ENCODE peak calls at places on chromosomes 16 and 17, in nine cellular contexts. L is PC-9, A is astrocyte, R is ovary, B is A549, W is pancreas, Y is heart right ventricle, H is upper lobe of right lung, G is OCI-LY7. M is an unnamed sample. For H3K4me1, the result is how much of the 10 kb centered on the place peaks cover.

GRCh38 chr16:17105239-17105721 is 365.5 kb downstream of the XYLT1 start:
- DNase-seq in B (no peak), Y (no peak), L (no peak), W (no peak), A (peak), R (no peak), H (no peak), G (no peak), M (no peak)

GRCh38 chr17:56038136-56038535 is 115.1 kb upstream of the ANKFN1 start:
- DNase-seq in B (no peak), H (no peak), Y (no peak), W (no peak), R (no peak), A (no peak), G (no peak), L (no peak), M (no peak)

GRCh38 chr17:14334919-14335318 is 34.0 kb downstream of the HS3ST3B1 start:
- DNase-seq in G (no peak), Y (no peak), W (no peak), B (no peak), A (no peak), L (no peak), R (no peak), H (no peak), M (no peak)

GRCh38 chr16:57578521-57579360 is 36.3 kb downstream of the ADGRG5 start:
- DNase-seq in Y (no peak), H (no peak), R (no peak), B (no peak), W (no peak), L (no peak), G (no peak), A (no peak), M (no peak)

GRCh38 chr17:49373115-49373514 is 11.1 kb upstream of the ZNF652 start:
- DNase-seq in A (no peak), G (no peak), W (no peak), Y (no peak), R (no peak), H (no peak), B (no peak), L (no peak), M (no peak)

GRCh38 chr17:13428611-13429042 is 173.1 kb downstream of the HS3ST3A1 start:
- DNase-seq in H (no peak), R (no peak), W (no peak), L (no peak), Y (no peak), B (no peak), A (peak), G (no peak), M (no peak)

GRCh38 chr17:35764123-35764991 is 3.7 kb downstream of the C17orf50 start:
- DNase-seq in Y (peak), R (peak), L (peak), G (peak), W (peak), B (peak), A (peak), H (peak), M (peak)

GRCh38 chr17:45952814-45953320 is 46.2 kb upstream of the STH start:
- DNase-seq in R (no peak), H (no peak), A (no peak), G (no peak), Y (no peak), L (no peak), W (no peak), B (no peak), M (no peak)

GRCh38 chr16:49466529-49466831 is 92.9 kb downstream of the C16orf78 start:
- DNase-seq in A (no peak), L (no peak), Y (no peak), B (no peak), G (no peak), W (no peak), R (no peak), H (no peak), M (no peak)

GRCh38 chr16:49658066-49658465 is 197.8 kb downstream of the ZNF423 start:
- DNase-seq in A (no peak), W (no peak), G (no peak), L (no peak), B (no peak), Y (no peak), H (no peak), R (no peak), M (no peak)

GRCh38 chr17:81043725-81044427 is 8.9 kb downstream of the BAIAP2 start:
- DNase-seq in R (no peak), W (no peak), L (peak), G (no peak), A (peak), Y (peak), B (peak), H (peak), M (peak)

GRCh38 chr16:66289051-66289680 is 77.3 kb upstream of the CDH5 start:
- DNase-seq in H (no peak), R (peak), B (no peak), L (no peak), W (no peak), G (no peak), A (no peak), Y (no peak), M (no peak)

GRCh38 chr16:20074089-20074956 is 633 bp upstream of the GPR139 start:
- DNase-seq in G (no peak), A (no peak), W (no peak), R (no peak), H (no peak), Y (no peak), B (no peak), L (no peak), M (no peak)

DNA sequence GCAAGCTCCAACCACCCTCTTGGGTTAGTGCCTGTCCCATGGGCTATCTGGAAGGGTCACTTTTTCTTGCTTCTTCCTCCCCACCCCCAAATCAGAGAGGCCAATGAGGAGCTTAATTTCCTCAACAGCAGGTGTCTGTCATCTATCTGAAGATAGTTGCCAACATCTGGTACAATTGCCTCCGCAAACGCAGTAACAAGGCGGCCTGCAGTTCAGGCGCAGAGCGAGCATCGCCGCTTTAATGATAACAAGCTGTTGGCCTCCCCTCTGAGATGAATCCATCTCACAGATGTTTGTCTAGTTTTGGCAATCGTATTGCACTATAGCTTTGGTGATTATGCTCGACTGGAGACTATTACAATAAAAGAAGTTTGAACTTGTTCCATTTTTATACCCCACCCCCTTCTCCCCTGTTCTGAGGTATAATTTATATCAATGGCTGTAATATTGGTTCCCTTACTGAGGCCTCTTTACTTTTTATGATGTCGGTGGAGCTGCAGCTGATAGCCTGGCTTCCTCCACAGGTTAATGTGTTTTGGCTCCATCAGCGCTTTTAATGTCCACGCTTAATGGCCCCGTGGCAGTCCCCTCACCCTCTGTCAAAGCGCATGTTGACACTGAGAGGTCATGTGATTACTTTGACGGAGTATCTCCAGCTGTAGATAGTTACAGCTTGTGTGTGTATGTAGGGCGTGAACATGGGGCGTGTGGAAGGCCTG is 164.5 kb downstream of the MSI2 start:
- DNase-seq in G (no peak), W (no peak), L (no peak), Y (no peak), R (no peak), A (no peak), B (no peak), H (no peak), M (no peak)
- H3K4me1 ChIP-seq in G (under half), W (under half), L (under half), Y (under half), R (under half), A (under half), B (under half), H (under half), M (under half)

DNA sequence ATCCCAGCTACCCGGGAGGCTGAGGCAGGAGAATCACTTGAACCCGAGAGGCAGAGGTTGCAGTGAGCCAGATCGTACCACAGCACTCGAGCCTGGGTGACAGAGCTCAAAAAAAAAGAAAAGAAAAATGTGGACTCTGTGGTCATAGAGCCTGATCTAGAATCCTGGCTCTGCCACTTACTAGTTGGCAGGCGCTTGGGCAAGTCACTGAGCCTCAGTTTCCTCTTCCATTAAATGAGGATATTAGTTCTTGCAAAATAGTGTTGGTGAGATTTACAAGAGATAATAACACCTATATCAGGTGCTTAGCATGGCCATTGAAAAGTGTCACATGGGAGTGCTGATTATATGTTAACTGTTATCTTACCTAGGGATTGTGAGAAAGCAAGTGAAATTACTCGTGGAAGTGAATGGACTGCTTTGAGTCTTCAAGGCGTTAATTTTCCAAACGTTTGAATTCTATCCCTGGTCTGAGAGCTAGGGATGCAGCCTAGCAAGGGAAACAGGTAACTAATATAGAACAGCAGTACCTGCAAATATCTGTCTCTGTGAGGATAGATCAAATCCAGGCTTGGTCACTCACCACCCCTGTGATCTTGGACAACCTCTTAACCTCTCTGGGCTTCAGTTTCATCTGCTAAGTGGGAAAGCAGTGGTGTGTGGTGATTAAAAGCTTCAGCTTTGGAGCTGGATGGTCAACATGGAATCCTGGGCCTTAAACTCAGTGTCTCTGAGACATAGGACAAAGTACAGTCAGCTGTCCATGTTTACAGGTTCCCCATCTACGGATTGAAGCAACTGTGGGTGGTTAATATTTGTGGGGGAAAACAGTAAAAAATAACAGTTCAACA is 953 bp upstream of the NSMCE1 start:
- DNase-seq in B (no peak), G (no peak), A (no peak), H (no peak), Y (no peak), L (no peak), R (no peak), W (no peak), M (no peak)
- H3K4me3 ChIP-seq in B (peak), G (peak), A (peak), H (peak), Y (peak), L (peak), R (peak), W (peak), M (peak)

GRCh38 chr16:71440669-71441347 is 1.0 kb downstream of the TLE7 start:
- DNase-seq in R (no peak), W (no peak), G (no peak), A (no peak), B (no peak), H (no peak), Y (no peak), L (no peak), M (no peak)
- TF ChIP-seq CTCF in R (no peak), W (no peak), G (peak), A (no peak), B (no peak), H (no peak), Y (no peak), L (peak), M (peak)

DNA sequence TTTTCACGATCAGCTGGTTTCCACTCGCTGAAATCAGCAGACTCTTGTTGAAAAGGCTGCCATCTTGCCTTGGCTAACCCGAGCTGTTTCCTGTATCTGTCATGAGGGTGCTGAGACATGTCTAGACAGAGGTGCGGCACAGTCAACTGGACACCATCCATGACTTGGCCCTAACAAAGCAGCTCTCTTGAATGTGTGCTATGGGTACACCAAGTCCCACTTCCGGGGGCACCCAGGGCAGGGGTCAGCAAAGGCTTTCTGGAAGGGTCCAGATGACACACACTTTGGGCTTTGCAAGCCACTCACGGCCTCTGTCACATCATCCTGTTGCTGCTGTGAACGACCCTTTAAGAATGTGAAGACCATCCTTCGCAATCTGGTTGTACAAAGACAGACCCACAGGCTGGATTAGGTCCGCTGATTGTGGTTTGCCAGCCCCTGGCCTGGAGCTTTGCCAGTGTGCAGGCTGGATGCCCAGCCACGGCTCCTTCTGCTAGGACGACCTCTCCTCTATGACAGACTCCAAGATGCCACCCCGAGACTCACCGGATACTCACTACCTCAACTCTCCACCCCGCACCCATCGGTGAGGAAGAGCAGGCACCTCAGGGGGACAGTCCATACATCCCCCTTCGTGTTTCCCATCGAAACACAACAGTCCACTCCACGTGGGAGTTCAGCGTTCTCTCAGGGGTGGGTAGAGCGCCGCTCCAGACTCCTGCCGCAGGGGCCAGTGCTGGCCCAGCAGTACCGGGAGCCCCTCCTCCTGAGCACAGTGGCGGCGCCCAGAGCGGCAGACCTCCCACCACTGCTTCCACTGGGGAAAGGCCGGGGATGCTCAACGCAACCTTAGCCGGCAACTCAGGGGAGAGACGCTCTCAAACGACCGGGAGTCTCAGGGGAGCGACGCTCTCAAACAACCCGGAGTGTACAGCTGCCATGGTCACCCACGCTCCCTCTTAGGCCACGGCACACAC is 123.5 kb downstream of the ANKRD11 start:
- DNase-seq in W (no peak), A (no peak), R (no peak), L (no peak), H (peak), Y (no peak), G (no peak), B (no peak), M (peak)
- H3K4me1 ChIP-seq in W (under half), A (under half), R (under half), L (under half), H (half or more), Y (under half), G (under half), B (half or more), M (half or more)

DNA sequence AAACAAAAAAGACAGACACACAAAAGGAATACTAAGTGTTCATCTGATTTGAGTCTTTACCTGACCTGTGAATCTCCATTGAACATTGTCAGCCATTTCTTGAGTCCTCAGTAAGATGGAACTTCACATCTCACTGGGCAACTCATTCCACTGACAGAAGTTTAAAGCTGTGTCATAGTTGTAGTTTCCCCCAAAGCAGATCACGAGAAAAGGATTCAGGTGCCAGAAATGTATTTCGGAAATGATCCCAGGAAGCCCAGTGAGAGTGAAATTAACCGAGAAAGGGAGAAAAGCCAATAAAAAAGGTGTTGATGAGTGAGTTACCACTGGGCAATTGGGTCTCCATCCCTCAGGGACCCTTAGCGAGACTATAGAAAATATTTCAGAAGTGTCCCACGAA is 6.5 kb downstream of the CHD9 start:
- DNase-seq in H (no peak), R (no peak), L (no peak), W (no peak), A (no peak), B (no peak), Y (no peak), G (no peak), M (no peak)
- H3K4me3 ChIP-seq in H (no peak), R (no peak), L (no peak), W (no peak), A (no peak), B (no peak), Y (no peak), G (peak), M (no peak)

GRCh38 chr16:68373528-68374250 is 62.9 kb downstream of the PRMT7 start:
- DNase-seq in R (no peak), L (no peak), A (no peak), H (no peak), W (no peak), G (no peak), B (no peak), Y (no peak), M (no peak)

GRCh38 chr16:68374251-68374805 is 63.5 kb downstream of the PRMT7 start:
- DNase-seq in H (no peak), B (no peak), Y (no peak), L (no peak), A (no peak), G (no peak), W (no peak), R (no peak), M (no peak)

GRCh38 chr16:68376590-68376989 is 65.8 kb downstream of the PRMT7 start:
- DNase-seq in B (no peak), L (no peak), G (no peak), W (no peak), H (no peak), Y (no peak), A (no peak), R (no peak), M (no peak)

GRCh38 chr16:68375801-68376536 is 65.2 kb downstream of the PRMT7 start:
- DNase-seq in H (no peak), G (no peak), W (no peak), A (no peak), L (no peak), B (no peak), Y (no peak), R (no peak), M (no peak)

GRCh38 chr16:68374961-68375660 is 64.3 kb downstream of the PRMT7 start:
- DNase-seq in A (no peak), W (no peak), R (no peak), H (no peak), L (no peak), Y (no peak), B (peak), G (no peak), M (no peak)
- TF ChIP-seq CTCF in A (no peak), W (no peak), R (no peak), H (no peak), L (no peak), Y (no peak), B (no peak), G (no peak), M (no peak)

DNA sequence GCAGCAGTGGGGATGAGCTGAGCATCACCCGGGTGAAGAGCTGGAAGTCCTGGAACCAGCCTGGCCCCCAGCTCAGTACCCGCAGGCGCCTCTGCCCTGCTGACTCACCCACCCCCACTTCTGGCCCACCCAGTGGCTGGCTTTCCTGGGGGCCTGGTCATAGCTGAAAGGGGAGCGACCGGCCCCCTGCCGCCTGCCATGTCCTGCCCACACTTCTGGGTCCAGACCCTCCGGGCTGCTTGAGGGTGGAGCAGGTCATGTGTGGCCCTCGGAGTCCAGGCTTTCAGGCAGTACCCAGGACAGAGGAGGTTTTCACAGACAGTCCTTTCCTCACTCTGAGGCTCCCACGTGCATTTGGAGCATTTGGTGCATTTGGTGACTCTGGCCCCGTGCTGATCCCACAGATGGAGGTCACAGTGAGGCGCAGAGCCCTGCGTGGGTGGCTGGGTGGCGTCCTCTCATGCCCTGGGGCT is 7.1 kb upstream of the PIEZO1 start:
- DNase-seq in G (no peak), H (no peak), R (no peak), B (no peak), L (no peak), A (no peak), W (no peak), Y (no peak), M (no peak)
- H3K4me1 ChIP-seq in G (half or more), H (under half), R (under half), B (under half), L (under half), A (under half), W (under half), Y (under half), M (under half)